ENCODE peak calls at places on chromosomes 4 and X, in seven cellular contexts. G is testis; N is body of pancreas; V is pancreas; A is CD4-positive, CD25-positive, alpha-beta regulatory T cell; H is AG04450; L is hepatocyte. F is an unnamed sample. For H3K9me3, the result is how much of the 10 kb centered on the place peaks cover.

GRCh38 chr4:169604131-169604900 is 8.1 kb downstream of the NEK1 start:
- DNase-seq in G (no peak), N (no peak), V (no peak), A (peak), H (no peak), L (no peak), F (no peak)

GRCh38 chr4:2923678-2924173 is 39.5 kb downstream of the NOP14 start:
- DNase-seq in G (no peak), N (no peak), V (peak), A (no peak), H (no peak), L (no peak), F (no peak)

GRCh38 chrX:18792828-18793227 is 85.4 kb downstream of the PPEF1 start:
- DNase-seq in G (no peak), N (no peak), V (no peak), A (no peak), H (no peak), L (no peak), F (no peak)

GRCh38 chr4:170827562-170828260 is 738.0 kb upstream of the AADAT start:
- DNase-seq in G (no peak), N (no peak), V (no peak), A (no peak), H (no peak), L (no peak), F (no peak)

GRCh38 chr4:109248322-109248895 is 54.0 kb downstream of the COL25A1 start:
- DNase-seq in G (no peak), N (no peak), V (no peak), A (no peak), H (no peak), L (no peak), F (no peak)

GRCh38 chrX:112359906-112360305 is 277.3 kb upstream of the TRPC5 start:
- DNase-seq in G (no peak), N (no peak), V (no peak), A (no peak), H (no peak), L (no peak), F (no peak)

GRCh38 chr4:89110541-89110985 is 770 bp upstream of the TIGD2 start:
- DNase-seq in G (no peak), N (peak), V (peak), A (no peak), H (no peak), L (peak), F (no peak)

GRCh38 chrX:121106484-121107235 is 59.2 kb downstream of the GLUD2 start:
- DNase-seq in G (no peak), N (no peak), V (no peak), A (no peak), H (no peak), L (no peak), F (no peak)

GRCh38 chr4:68630371-68630770 is 40.1 kb downstream of the UGT2B15 start:
- DNase-seq in G (no peak), N (no peak), V (no peak), A (no peak), H (no peak), L (no peak), F (no peak)

GRCh38 chrX:110944323-110944761 is 148.7 kb upstream of the CHRDL1 start:
- DNase-seq in G (peak), N (peak), V (peak), A (no peak), H (no peak), L (peak), F (no peak)

DNA sequence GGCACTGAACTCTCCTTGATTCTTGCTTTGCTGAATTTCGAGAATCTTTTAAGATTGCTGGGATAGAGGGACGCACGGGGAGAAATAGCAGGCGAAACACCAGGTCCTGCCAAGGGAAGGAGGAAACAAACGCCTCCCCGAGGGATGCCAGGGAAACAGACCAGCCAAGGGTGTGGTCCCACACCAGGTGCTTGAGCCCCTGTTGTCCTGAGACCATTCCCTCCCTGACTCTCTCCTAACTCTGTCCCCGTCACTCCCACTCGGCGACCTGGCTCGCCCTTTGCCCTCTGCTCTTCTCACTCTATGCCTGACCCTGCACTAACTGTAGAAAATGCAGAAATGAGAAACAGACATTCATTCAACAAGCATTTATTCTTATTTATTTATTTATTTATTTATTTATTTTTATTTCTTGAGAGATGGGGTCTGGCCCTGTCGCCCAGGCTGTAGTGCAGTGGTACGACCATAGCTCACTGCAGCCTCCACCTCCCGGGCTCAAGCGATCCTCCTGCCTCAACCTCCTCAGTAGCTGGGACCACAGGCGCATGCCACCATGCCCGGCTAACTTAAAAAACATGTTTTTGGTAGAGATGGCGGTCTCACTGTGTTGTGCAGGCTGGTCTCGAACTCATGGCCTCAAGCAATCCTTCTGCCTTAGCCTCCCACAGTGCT is 16.2 kb downstream of the CTAG1B start:
- DNase-seq in G (no peak), N (no peak), V (no peak), A (no peak), H (no peak), L (no peak), F (peak)
- H3K27ac ChIP-seq in G (no peak), N (no peak), V (no peak), A (no peak), H (no peak), L (no peak), F (no peak)

DNA sequence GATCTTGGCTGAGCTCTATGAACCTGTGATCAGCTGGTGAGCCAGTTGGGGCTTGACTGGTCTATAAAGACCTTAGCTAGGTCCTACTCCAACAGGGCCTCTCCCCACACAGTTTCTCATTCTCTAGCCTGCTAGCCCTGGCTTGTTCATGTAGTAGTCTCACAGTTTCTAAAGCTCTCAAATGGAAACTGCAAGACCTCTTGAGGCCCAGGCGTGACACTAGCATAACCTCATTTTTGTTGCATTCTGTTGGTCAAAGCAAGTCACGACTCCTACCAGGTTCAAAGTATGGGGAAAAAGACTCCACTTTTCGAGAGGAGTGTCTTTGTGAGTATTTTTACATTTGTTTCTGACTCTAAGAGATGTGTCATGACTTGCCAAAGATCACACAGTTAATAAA is 50.9 kb downstream of the CEP44 start:
- DNase-seq in G (no peak), N (no peak), V (no peak), A (no peak), H (no peak), L (no peak), F (no peak)
- H3K9me3 ChIP-seq in G (under half), N (under half), V (under half), A (under half), H (under half), L (under half), F (under half)

DNA sequence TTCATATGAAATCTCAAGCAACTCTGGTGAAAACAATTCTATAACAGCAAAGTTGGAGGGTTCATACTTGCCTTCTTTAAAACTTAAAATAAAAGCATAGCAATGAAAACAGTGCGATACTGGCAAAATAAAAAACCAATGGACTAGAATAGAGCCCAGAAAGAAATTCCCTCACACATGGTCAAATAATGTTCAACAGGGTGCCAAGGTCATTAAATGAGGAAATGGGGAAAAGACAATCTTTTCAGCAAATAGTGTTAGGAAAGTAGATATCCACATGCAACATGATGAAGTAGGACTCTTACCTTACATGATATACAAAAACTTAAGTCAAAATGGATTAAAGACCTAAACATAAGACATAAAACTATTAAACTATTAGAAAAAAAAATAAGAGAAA is 970.2 kb upstream of the AGA start:
- DNase-seq in G (no peak), N (no peak), V (no peak), A (no peak), H (no peak), L (no peak), F (no peak)
- H3K4me3 ChIP-seq in G (no peak), N (no peak), V (no peak), A (no peak), H (no peak), L (no peak), F (no peak)

GRCh38 chr4:48369248-48369647 is 27.9 kb downstream of the SLAIN2 start:
- DNase-seq in G (no peak), N (no peak), V (no peak), A (no peak), H (no peak), L (no peak), F (no peak)
- H3K27ac ChIP-seq in G (no peak), N (no peak), V (no peak), A (no peak), H (no peak), L (no peak), F (no peak)

DNA sequence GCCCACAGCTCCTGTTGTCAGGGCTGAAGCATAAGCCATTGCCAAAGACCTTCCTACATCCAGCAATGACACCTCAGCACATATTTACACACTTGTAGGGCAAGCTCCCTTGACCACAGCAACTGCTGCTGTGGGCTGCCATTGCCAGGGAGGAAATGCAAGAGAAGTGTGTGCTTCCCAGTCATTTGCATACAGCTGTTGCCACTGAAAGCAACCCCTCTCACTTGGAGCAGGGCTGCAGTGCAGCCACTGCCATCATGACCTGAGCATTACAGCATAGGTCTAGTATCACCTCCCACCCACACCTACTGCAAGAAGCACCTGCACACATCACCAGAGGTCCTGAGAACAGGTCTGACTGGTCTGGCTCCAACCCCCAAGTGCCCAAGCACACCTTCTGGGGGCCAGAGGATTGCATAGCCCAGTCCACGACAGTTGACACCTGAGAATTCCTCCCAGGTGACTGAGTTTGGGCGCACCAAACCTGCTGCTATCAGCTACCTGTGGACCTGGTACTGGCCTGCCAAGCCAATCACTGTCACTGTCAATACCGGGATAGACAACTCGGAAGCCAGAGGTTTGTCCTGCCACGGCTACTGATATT is 636.5 kb upstream of the SLIT2 start:
- DNase-seq in G (no peak), N (no peak), V (no peak), A (no peak), H (no peak), L (no peak), F (no peak)
- H3K9me3 ChIP-seq in G (under half), N (under half), V (under half), A (under half), H (under half), L (under half), F (under half)

GRCh38 chr4:15428611-15429010 is 778 bp downstream of the C1QTNF7 start:
- DNase-seq in G (no peak), N (no peak), V (no peak), A (no peak), H (no peak), L (no peak), F (no peak)
- H3K4me3 ChIP-seq in G (no peak), N (no peak), V (no peak), A (no peak), H (no peak), L (no peak), F (no peak)

F was measured in Karpas-422.